ENCODE peak calls at places on chromosomes 4 and X, in nine cellular contexts. C, K, T, V, Y, I, A, U and P are unnamed samples.

GRCh38 chr4:86963697-86964096 is 28.9 kb downstream of the AFF1 start:
- DNase-seq in C (no peak), K (no peak), T (no peak), V (no peak), Y (no peak), I (peak), A (peak), U (no peak), P (no peak)

GRCh38 chrX:47804315-47804714 is 32.4 kb upstream of the ZNF81 start:
- DNase-seq in C (no peak), K (no peak), T (no peak), V (no peak), Y (no peak), I (no peak), A (no peak), U (no peak), P (no peak)

GRCh38 chrX:73581002-73581628 is 18.1 kb downstream of the CHIC1 start:
- DNase-seq in C (no peak), K (no peak), T (no peak), V (no peak), Y (no peak), I (no peak), A (no peak), U (no peak), P (no peak)

GRCh38 chr4:82989567-82990429 is 20.8 kb downstream of the LIN54 start:
- DNase-seq in C (peak), K (no peak), T (no peak), V (no peak), Y (no peak), I (no peak), A (no peak), U (no peak), P (no peak)

GRCh38 chr4:78781925-78782324 is 5.8 kb downstream of the BMP2K start:
- DNase-seq in C (no peak), K (no peak), T (no peak), V (no peak), Y (no peak), I (no peak), A (no peak), U (no peak), P (no peak)

GRCh38 chr4:34972189-34972588 is 1272.1 kb downstream of the ARAP2 start:
- DNase-seq in C (no peak), K (no peak), T (no peak), V (no peak), Y (no peak), I (no peak), A (no peak), U (no peak), P (no peak)

GRCh38 chrX:7088968-7089615 is 58.4 kb upstream of the STS start:
- DNase-seq in C (peak), K (no peak), T (no peak), V (no peak), Y (no peak), I (no peak), A (no peak), U (no peak), P (no peak)

GRCh38 chr4:186900980-186901379 is 177.3 kb upstream of the FAT1 start:
- DNase-seq in C (no peak), K (no peak), T (no peak), V (no peak), Y (no peak), I (no peak), A (no peak), U (no peak), P (no peak)

GRCh38 chr4:150854600-150854999 is 160.5 kb downstream of the LRBA start:
- DNase-seq in C (no peak), K (no peak), T (no peak), V (no peak), Y (no peak), I (no peak), A (no peak), U (no peak), P (no peak)

GRCh38 chrX:154072192-154072591 is 25.3 kb downstream of the MECP2 start:
- DNase-seq in C (no peak), K (no peak), T (no peak), V (no peak), Y (no peak), I (no peak), A (no peak), U (no peak), P (no peak)

GRCh38 chrX:67780694-67781109 is 236.9 kb downstream of the AR start:
- DNase-seq in C (peak), K (peak), T (peak), V (peak), Y (peak), I (peak), A (peak), U (peak), P (peak)

GRCh38 chr4:158859661-158860060 is 90.8 kb downstream of the FNIP2 start:
- DNase-seq in C (no peak), K (no peak), T (no peak), V (no peak), Y (no peak), I (no peak), A (peak), U (no peak), P (no peak)

GRCh38 chr4:112196446-112196845 is 35.1 kb upstream of the AP1AR start:
- DNase-seq in C (no peak), K (no peak), T (no peak), V (no peak), Y (no peak), I (no peak), A (no peak), U (no peak), P (no peak)

GRCh38 chr4:86055898-86056297 is 304.0 kb downstream of the MAPK10 start:
- DNase-seq in C (no peak), K (no peak), T (no peak), V (no peak), Y (no peak), I (no peak), A (peak), U (no peak), P (no peak)

GRCh38 chr4:8849266-8850073 is 22.2 kb downstream of the HMX1 start:
- DNase-seq in C (no peak), K (peak), T (no peak), V (peak), Y (no peak), I (no peak), A (no peak), U (no peak), P (no peak)

GRCh38 chr4:131499139-131499873 is 1649.8 kb upstream of the PCDH10 start:
- DNase-seq in C (no peak), K (no peak), T (no peak), V (no peak), Y (no peak), I (peak), A (peak), U (no peak), P (peak)

GRCh38 chr4:24971192-24971591 is 58.4 kb upstream of the CCDC149 start:
- DNase-seq in C (no peak), K (no peak), T (no peak), V (no peak), Y (no peak), I (peak), A (no peak), U (peak), P (no peak)

GRCh38 chr4:1998296-1998695 is 10.5 kb downstream of the NELFA start:
- DNase-seq in C (no peak), K (no peak), T (no peak), V (no peak), Y (no peak), I (peak), A (no peak), U (no peak), P (no peak)

GRCh38 chrX:23202316-23202715 is 132.3 kb upstream of the PTCHD1 start:
- DNase-seq in C (no peak), K (no peak), T (no peak), V (no peak), Y (no peak), I (no peak), A (no peak), U (no peak), P (no peak)

GRCh38 chr4:139530833-139531427 is 25.1 kb downstream of the SETD7 start:
- DNase-seq in C (peak), K (no peak), T (no peak), V (no peak), Y (no peak), I (no peak), A (peak), U (no peak), P (no peak)

GRCh38 chr4:155796031-155796430 is 37.2 kb downstream of the GUCY1B1 start:
- DNase-seq in C (peak), K (no peak), T (no peak), V (no peak), Y (no peak), I (no peak), A (peak), U (no peak), P (no peak)

GRCh38 chr4:1406946-1407656 is 859 bp upstream of the NKX1-1 start:
- DNase-seq in C (no peak), K (no peak), T (no peak), V (no peak), Y (no peak), I (no peak), A (no peak), U (no peak), P (no peak)

GRCh38 chr4:1871471-1872021 is 353 bp downstream of the NSD2 start:
- DNase-seq in C (no peak), K (peak), T (no peak), V (peak), Y (no peak), I (no peak), A (no peak), U (no peak), P (no peak)

GRCh38 chr4:122976111-122976510 is 53.7 kb upstream of the NUDT6 start:
- DNase-seq in C (no peak), K (no peak), T (no peak), V (no peak), Y (no peak), I (no peak), A (no peak), U (no peak), P (no peak)

GRCh38 chrX:100994352-100995281 is 25.1 kb downstream of the ARL13A start:
- DNase-seq in C (peak), K (no peak), T (no peak), V (no peak), Y (no peak), I (peak), A (peak), U (no peak), P (no peak)

GRCh38 chr4:156291317-156291716 is 337.7 kb upstream of the CTSO start:
- DNase-seq in C (no peak), K (no peak), T (no peak), V (no peak), Y (peak), I (no peak), A (peak), U (no peak), P (no peak)

GRCh38 chr4:181006509-181007290 is 1236.5 kb upstream of the TENM3 start:
- DNase-seq in C (no peak), K (no peak), T (no peak), V (no peak), Y (no peak), I (no peak), A (peak), U (no peak), P (no peak)

GRCh38 chrX:25721564-25721963 is 416.6 kb upstream of the MAGEB18 start:
- DNase-seq in C (peak), K (no peak), T (no peak), V (no peak), Y (no peak), I (no peak), A (peak), U (no peak), P (no peak)

GRCh38 chr4:94562285-94562684 is 110.5 kb downstream of the PDLIM5 start:
- DNase-seq in C (no peak), K (no peak), T (no peak), V (no peak), Y (no peak), I (no peak), A (no peak), U (no peak), P (no peak)

GRCh38 chr4:4593596-4593995 is 51.7 kb upstream of the STX18 start:
- DNase-seq in C (no peak), K (no peak), T (no peak), V (no peak), Y (no peak), I (no peak), A (peak), U (no peak), P (no peak)

GRCh38 chrX:12885508-12885907 is 18.6 kb downstream of the TLR7 start:
- DNase-seq in C (no peak), K (no peak), T (no peak), V (no peak), Y (no peak), I (no peak), A (no peak), U (no peak), P (no peak)

GRCh38 chr4:163111588-163111987 is 55.1 kb downstream of the NAF1 start:
- DNase-seq in C (no peak), K (no peak), T (no peak), V (no peak), Y (no peak), I (no peak), A (peak), U (no peak), P (no peak)

GRCh38 chr4:121165206-121165605 is 1.1 kb upstream of the TNIP3 start:
- DNase-seq in C (no peak), K (no peak), T (no peak), V (no peak), Y (no peak), I (no peak), A (no peak), U (no peak), P (no peak)

GRCh38 chr4:85302756-85303155 is 172.2 kb upstream of the ARHGAP24 start:
- DNase-seq in C (no peak), K (no peak), T (no peak), V (no peak), Y (no peak), I (no peak), A (no peak), U (no peak), P (no peak)

GRCh38 chrX:8868906-8869305 is 67.7 kb upstream of the FAM9A start:
- DNase-seq in C (no peak), K (no peak), T (no peak), V (no peak), Y (no peak), I (no peak), A (peak), U (no peak), P (no peak)

GRCh38 chr4:138297743-138298405 is 55.7 kb upstream of the SLC7A11 start:
- DNase-seq in C (no peak), K (no peak), T (no peak), V (no peak), Y (no peak), I (no peak), A (peak), U (no peak), P (no peak)

GRCh38 chr4:107265859-107266258 is 229.7 kb upstream of the DKK2 start:
- DNase-seq in C (no peak), K (no peak), T (no peak), V (no peak), Y (no peak), I (no peak), A (no peak), U (no peak), P (no peak)

GRCh38 chr4:73692284-73692683 is 48.1 kb upstream of the CXCL8 start:
- DNase-seq in C (no peak), K (no peak), T (peak), V (no peak), Y (no peak), I (no peak), A (no peak), U (no peak), P (no peak)

GRCh38 chr4:40946652-40947051 is 196.9 kb downstream of the NSUN7 start:
- DNase-seq in C (no peak), K (no peak), T (no peak), V (no peak), Y (no peak), I (no peak), A (no peak), U (no peak), P (no peak)

DNA sequence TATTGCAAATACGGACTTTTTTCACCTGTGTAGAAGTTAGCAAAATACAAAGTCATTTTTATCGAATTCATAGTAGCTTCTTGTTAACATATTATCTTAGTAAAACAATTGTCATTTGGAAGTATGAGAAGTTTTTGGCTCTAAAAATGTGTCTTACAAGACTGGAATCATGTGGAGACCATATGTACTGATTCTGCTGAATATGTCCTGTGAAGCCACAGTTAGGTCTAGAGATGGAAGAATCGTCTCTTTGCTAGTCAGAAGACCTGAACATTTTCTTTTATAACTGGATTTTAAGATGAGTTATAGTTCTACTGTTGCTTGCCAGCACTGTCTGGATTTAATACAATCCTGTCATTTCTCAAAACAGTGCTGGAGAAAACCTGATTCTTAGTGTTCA is 29.0 kb downstream of the TMEM165 start:
- DNase-seq in C (no peak), K (no peak), T (no peak), V (no peak), Y (no peak), I (no peak), A (peak), U (no peak), P (no peak)
- H3K4me3 ChIP-seq in C (no peak), K (no peak), T (no peak), V (no peak), Y (no peak), I (no peak), A (no peak), U (no peak), P (no peak)

GRCh38 chrX:129116651-129117050 is 406.6 kb downstream of the SMARCA1 start:
- DNase-seq in C (no peak), K (no peak), T (no peak), V (no peak), Y (no peak), I (no peak), A (no peak), U (no peak), P (no peak)
- TF ChIP-seq CTCF in C (no peak), K (no peak), T (no peak), V (no peak), Y (no peak), I (no peak), A (no peak), U (no peak), P (no peak)

DNA sequence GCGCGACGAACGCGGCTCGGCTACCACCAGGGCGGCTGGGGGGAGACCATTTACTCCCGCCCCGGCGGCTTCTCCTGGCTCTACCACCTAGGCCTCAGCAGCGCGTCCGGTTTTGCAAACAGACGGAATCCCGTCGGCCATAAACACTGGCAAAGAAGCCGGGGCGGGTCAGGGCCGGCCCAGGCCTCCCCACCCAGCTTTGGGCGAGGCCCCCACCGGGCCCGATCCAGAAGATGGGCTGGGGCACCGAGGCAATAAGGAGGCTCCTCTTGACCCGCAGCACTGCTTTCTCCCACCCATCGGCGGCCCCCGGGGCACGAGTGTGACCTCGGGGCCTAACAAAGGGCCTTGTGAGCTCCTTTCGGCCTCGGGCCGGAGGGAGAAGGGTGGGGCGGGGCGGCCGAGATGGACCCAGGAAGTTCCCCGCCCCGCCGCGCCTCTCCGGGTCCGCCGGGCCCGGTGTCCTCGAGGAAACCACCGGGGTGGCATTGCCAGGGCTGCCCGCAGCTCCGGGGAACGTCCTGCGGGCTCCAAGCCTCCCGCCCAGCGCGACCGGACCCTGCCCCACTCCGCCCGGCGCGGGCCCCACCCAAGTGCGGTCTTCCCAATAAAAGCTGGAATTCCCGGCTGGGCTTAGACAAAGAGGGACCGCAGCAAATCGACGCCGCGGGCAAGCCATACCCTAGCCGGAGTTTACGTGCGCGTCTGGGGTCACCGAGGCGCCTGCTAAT is 5.9 kb downstream of the BCOR start:
- DNase-seq in C (no peak), K (no peak), T (no peak), V (no peak), Y (no peak), I (no peak), A (no peak), U (no peak), P (no peak)
- H3K4me3 ChIP-seq in C (no peak), K (no peak), T (no peak), V (no peak), Y (no peak), I (no peak), A (no peak), U (no peak), P (no peak)

GRCh38 chrX:44544036-44544435 is 1.4 kb upstream of the FUNDC1 start:
- DNase-seq in C (no peak), K (no peak), T (no peak), V (no peak), Y (no peak), I (no peak), A (no peak), U (no peak), P (no peak)

DNA sequence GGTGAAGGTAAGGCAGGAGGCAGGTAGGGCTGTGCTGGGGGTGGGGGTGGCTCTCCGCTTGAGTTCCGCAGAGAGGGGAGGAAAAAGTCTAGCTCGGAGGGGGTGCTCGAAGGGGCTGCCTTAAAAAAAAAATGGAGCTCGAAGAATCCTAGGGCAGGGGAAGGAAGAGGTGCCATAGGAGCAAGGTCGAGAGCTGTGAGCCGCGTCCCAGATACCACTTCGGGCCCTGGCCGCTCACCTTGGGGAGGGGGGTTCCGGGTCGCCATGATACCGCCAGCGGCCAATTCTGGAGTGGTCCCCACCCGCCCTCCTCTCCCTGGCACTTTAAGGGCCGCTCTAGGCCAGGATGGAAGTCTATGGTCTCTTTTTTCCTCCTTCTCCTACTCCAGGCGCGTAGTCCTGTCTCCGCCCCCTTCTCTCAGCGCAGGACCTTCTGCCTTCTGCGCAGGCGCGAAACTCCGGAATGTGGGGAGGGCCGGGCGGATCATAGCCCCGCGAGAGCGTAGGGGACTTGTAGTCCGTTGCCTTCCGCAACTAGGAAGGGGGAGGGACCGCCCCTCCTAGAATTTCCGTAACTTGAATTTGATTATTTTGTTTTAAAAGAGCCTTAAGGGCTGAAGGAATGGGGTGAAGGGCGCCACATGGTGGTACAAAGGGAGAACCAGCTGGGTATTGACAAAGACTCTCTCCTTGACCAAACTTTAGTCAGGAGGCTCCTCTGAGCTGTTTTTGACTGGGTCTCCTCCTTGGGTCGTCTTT is at the start of gene FUNDC1:
- DNase-seq in C (peak), K (peak), T (peak), V (peak), Y (peak), I (peak), A (peak), U (peak), P (peak)
- TF ChIP-seq CTCF in C (peak), K (no peak), T (peak), V (no peak), Y (peak), I (peak), A (peak), U (no peak), P (peak)